ENCODE peak calls at places on chromosome 12, in four cellular contexts. One of them, this sample, is unnamed. For H3K36me3, H3K4me1 and H3K27me3, the result is how much of the 10 kb centered on the place peaks cover.

GRCh38 chr12:11981174-11981733 is 89.5 kb upstream of the BCL2L14 start:
- DNase-seq in MM.1S: peak
- DNase-seq in heart right ventricle: no peak
- DNase-seq in gastrocnemius medialis: no peak
- DNase-seq in this sample: no peak

GRCh38 chr12:12901158-12901791 is 9.9 kb downstream of the GPRC5A start:
- DNase-seq in MM.1S: no peak
- DNase-seq in heart right ventricle: no peak
- DNase-seq in gastrocnemius medialis: peak
- DNase-seq in this sample: peak

GRCh38 chr12:69084816-69085215 is 151.8 kb upstream of the CPM start:
- DNase-seq in MM.1S: no peak
- DNase-seq in heart right ventricle: no peak
- DNase-seq in gastrocnemius medialis: no peak
- DNase-seq in this sample: no peak

GRCh38 chr12:51702582-51702981 is 111.5 kb downstream of the SCN8A start:
- DNase-seq in MM.1S: no peak
- DNase-seq in heart right ventricle: no peak
- DNase-seq in gastrocnemius medialis: no peak
- DNase-seq in this sample: no peak

GRCh38 chr12:12870454-12870853 is 20.9 kb upstream of the GPRC5A start:
- DNase-seq in MM.1S: no peak
- DNase-seq in heart right ventricle: no peak
- DNase-seq in gastrocnemius medialis: no peak
- DNase-seq in this sample: no peak

GRCh38 chr12:12704593-12705230 is 8.7 kb upstream of the GPR19 start:
- DNase-seq in MM.1S: peak
- DNase-seq in heart right ventricle: peak
- DNase-seq in gastrocnemius medialis: no peak
- DNase-seq in this sample: no peak

GRCh38 chr12:123089631-123090353 is 61.1 kb downstream of the PITPNM2 start:
- DNase-seq in MM.1S: no peak
- DNase-seq in heart right ventricle: no peak
- DNase-seq in gastrocnemius medialis: no peak
- DNase-seq in this sample: no peak

GRCh38 chr12:102302553-102302952 is 104.9 kb upstream of the PMCH start:
- DNase-seq in MM.1S: peak
- DNase-seq in heart right ventricle: no peak
- DNase-seq in gastrocnemius medialis: no peak
- DNase-seq in this sample: no peak

GRCh38 chr12:52947738-52948423 is 1.0 kb upstream of the KRT18 start:
- DNase-seq in MM.1S: no peak
- DNase-seq in heart right ventricle: no peak
- DNase-seq in gastrocnemius medialis: no peak
- DNase-seq in this sample: no peak

GRCh38 chr12:29698756-29699155 is 85.0 kb downstream of the TMTC1 start:
- DNase-seq in MM.1S: no peak
- DNase-seq in heart right ventricle: no peak
- DNase-seq in gastrocnemius medialis: no peak
- DNase-seq in this sample: no peak

GRCh38 chr12:98490491-98491453 is 24.6 kb upstream of the TMPO start:
- DNase-seq in MM.1S: peak
- DNase-seq in heart right ventricle: peak
- DNase-seq in gastrocnemius medialis: peak
- DNase-seq in this sample: peak

GRCh38 chr12:109563291-109564284 is 9.7 kb downstream of the MMAB start:
- DNase-seq in MM.1S: no peak
- DNase-seq in heart right ventricle: peak
- DNase-seq in gastrocnemius medialis: no peak
- DNase-seq in this sample: no peak

GRCh38 chr12:107318804-107319535 is 225.6 kb upstream of the CRY1 start:
- DNase-seq in MM.1S: no peak
- DNase-seq in heart right ventricle: no peak
- DNase-seq in gastrocnemius medialis: no peak
- DNase-seq in this sample: no peak

GRCh38 chr12:130649101-130649571 is 67.0 kb downstream of the RIMBP2 start:
- DNase-seq in MM.1S: no peak
- DNase-seq in heart right ventricle: no peak
- DNase-seq in gastrocnemius medialis: no peak
- DNase-seq in this sample: no peak

GRCh38 chr12:6936642-6937480 is 6.8 kb upstream of the RNU7-1 start:
- DNase-seq in MM.1S: no peak
- DNase-seq in heart right ventricle: no peak
- DNase-seq in gastrocnemius medialis: no peak
- DNase-seq in this sample: no peak

GRCh38 chr12:132827763-132828703 is 636 bp downstream of the GOLGA3 start:
- DNase-seq in MM.1S: no peak
- DNase-seq in heart right ventricle: peak
- DNase-seq in gastrocnemius medialis: no peak
- DNase-seq in this sample: no peak

GRCh38 chr12:56590237-56590830 is 39.8 kb downstream of the BAZ2A start:
- DNase-seq in MM.1S: peak
- DNase-seq in heart right ventricle: no peak
- DNase-seq in gastrocnemius medialis: no peak
- DNase-seq in this sample: no peak

GRCh38 chr12:1885605-1886245 is 32.7 kb downstream of the CACNA2D4 start:
- DNase-seq in MM.1S: no peak
- DNase-seq in heart right ventricle: no peak
- DNase-seq in gastrocnemius medialis: no peak
- DNase-seq in this sample: peak

GRCh38 chr12:125072496-125072895 is 7.3 kb downstream of the AACS start:
- DNase-seq in MM.1S: no peak
- DNase-seq in heart right ventricle: no peak
- DNase-seq in gastrocnemius medialis: no peak
- DNase-seq in this sample: no peak

GRCh38 chr12:104536841-104537240 is 80.1 kb downstream of the CHST11 start:
- DNase-seq in MM.1S: no peak
- DNase-seq in heart right ventricle: no peak
- DNase-seq in gastrocnemius medialis: no peak
- DNase-seq in this sample: no peak

GRCh38 chr12:105427883-105428282 is 97.4 kb downstream of the C12orf75 start:
- DNase-seq in MM.1S: no peak
- DNase-seq in heart right ventricle: no peak
- DNase-seq in gastrocnemius medialis: no peak
- DNase-seq in this sample: no peak

GRCh38 chr12:8612629-8613028 is at the start of gene AICDA:
- DNase-seq in MM.1S: no peak
- DNase-seq in heart right ventricle: no peak
- DNase-seq in gastrocnemius medialis: no peak
- DNase-seq in this sample: no peak

GRCh38 chr12:46492471-46493351 is 120.1 kb upstream of the SLC38A2 start:
- DNase-seq in MM.1S: no peak
- DNase-seq in heart right ventricle: no peak
- DNase-seq in gastrocnemius medialis: no peak
- DNase-seq in this sample: no peak

GRCh38 chr12:116958402-116959197 is 47.9 kb downstream of the FBXW8 start:
- DNase-seq in MM.1S: no peak
- DNase-seq in heart right ventricle: peak
- DNase-seq in gastrocnemius medialis: no peak
- DNase-seq in this sample: no peak

GRCh38 chr12:30599631-30600030 is 96.0 kb downstream of the IPO8 start:
- DNase-seq in MM.1S: no peak
- DNase-seq in heart right ventricle: no peak
- DNase-seq in gastrocnemius medialis: no peak
- DNase-seq in this sample: no peak

GRCh38 chr12:125283521-125283920 is 218.3 kb downstream of the AACS start:
- DNase-seq in MM.1S: no peak
- DNase-seq in heart right ventricle: no peak
- DNase-seq in gastrocnemius medialis: no peak
- DNase-seq in this sample: no peak

GRCh38 chr12:111841236-111841749 is 735 bp upstream of the MAPKAPK5 start:
- DNase-seq in MM.1S: no peak
- DNase-seq in heart right ventricle: no peak
- DNase-seq in gastrocnemius medialis: no peak
- DNase-seq in this sample: no peak

GRCh38 chr12:98736352-98737326 is 91.5 kb downstream of the APAF1 start:
- DNase-seq in MM.1S: no peak
- DNase-seq in heart right ventricle: no peak
- DNase-seq in gastrocnemius medialis: no peak
- DNase-seq in this sample: no peak

GRCh38 chr12:99390707-99391106 is 256.8 kb upstream of the GARIN6 start:
- DNase-seq in MM.1S: no peak
- DNase-seq in heart right ventricle: no peak
- DNase-seq in gastrocnemius medialis: no peak
- DNase-seq in this sample: no peak

GRCh38 chr12:89451876-89452275 is 72.7 kb downstream of the GALNT4 start:
- DNase-seq in MM.1S: no peak
- DNase-seq in heart right ventricle: peak
- DNase-seq in gastrocnemius medialis: no peak
- DNase-seq in this sample: peak

GRCh38 chr12:42696424-42697149 is 107.0 kb upstream of the PRICKLE1 start:
- DNase-seq in MM.1S: no peak
- DNase-seq in heart right ventricle: peak
- DNase-seq in gastrocnemius medialis: peak
- DNase-seq in this sample: peak

GRCh38 chr12:65756956-65757511 is 67.2 kb upstream of the HMGA2 start:
- DNase-seq in MM.1S: no peak
- DNase-seq in heart right ventricle: no peak
- DNase-seq in gastrocnemius medialis: no peak
- DNase-seq in this sample: no peak

GRCh38 chr12:34347367-34347766 is 325.1 kb downstream of the ALG10 start:
- DNase-seq in MM.1S: no peak
- DNase-seq in heart right ventricle: no peak
- DNase-seq in gastrocnemius medialis: no peak
- DNase-seq in this sample: no peak

GRCh38 chr12:121417847-121418246 is 17.9 kb downstream of the RNF34 start:
- DNase-seq in MM.1S: no peak
- DNase-seq in heart right ventricle: no peak
- DNase-seq in gastrocnemius medialis: no peak
- DNase-seq in this sample: no peak
- H3K36me3 ChIP-seq in MM.1S: under half
- H3K36me3 ChIP-seq in heart right ventricle: under half
- H3K36me3 ChIP-seq in gastrocnemius medialis: under half
- H3K36me3 ChIP-seq in this sample: half or more

GRCh38 chr12:118377005-118377890 is 893 bp downstream of the SUDS3 start:
- DNase-seq in MM.1S: peak
- DNase-seq in heart right ventricle: peak
- DNase-seq in gastrocnemius medialis: no peak
- DNase-seq in this sample: no peak

GRCh38 chr12:118375348-118375747 is 1.0 kb upstream of the SUDS3 start:
- DNase-seq in MM.1S: no peak
- DNase-seq in heart right ventricle: no peak
- DNase-seq in gastrocnemius medialis: no peak
- DNase-seq in this sample: no peak

GRCh38 chr12:118374909-118375308 is 1.4 kb upstream of the SUDS3 start:
- DNase-seq in MM.1S: no peak
- DNase-seq in heart right ventricle: no peak
- DNase-seq in gastrocnemius medialis: no peak
- DNase-seq in this sample: no peak

GRCh38 chr12:118377891-118378470 is 1.6 kb downstream of the SUDS3 start:
- DNase-seq in MM.1S: peak
- DNase-seq in heart right ventricle: peak
- DNase-seq in gastrocnemius medialis: no peak
- DNase-seq in this sample: peak

DNA sequence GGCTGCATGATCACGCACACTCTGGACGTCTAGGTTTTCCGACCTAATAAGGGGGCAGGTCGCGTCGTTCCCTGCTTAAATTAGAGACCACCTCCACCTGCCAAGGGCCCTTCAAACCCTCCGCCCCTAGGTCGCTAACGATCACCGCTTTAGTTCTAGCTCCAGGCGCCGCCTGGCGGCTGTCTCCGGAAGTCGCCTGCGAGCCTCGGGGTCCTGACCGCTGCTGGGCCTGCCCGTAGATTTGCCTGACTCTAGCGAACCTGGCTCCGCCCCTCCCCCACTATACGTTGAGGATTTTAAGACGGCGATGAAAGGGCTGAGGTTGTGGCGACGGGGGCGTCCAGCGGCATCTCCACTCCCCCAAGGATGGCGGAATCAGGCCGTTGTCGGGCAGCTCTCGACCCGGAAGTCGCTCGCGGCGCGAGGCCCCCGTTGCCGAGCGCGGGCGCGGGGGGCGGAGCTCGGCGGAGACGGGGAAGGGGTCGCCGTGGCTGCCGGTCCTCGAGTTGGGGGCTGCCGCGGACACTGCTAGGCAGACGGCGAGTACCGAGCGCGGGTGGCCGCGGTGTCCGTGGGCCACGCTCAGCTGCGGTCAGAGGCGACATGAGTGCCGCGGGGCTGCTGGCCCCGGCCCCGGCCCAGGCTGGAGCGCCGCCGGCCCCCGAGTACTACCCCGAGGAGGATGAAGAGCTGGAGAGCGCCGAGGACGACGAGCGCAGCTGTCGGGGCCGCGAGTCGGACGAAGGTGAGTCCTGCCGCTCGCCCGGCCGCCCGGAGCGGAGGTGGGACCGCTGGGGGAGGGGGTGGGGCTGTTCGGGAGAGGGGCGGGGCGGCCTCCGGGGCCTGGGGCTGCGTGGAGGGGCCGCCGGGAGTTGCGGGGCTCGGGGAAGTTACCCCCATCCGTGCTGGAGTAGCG is at the start of gene SUDS3:
- DNase-seq in MM.1S: peak
- DNase-seq in heart right ventricle: peak
- DNase-seq in gastrocnemius medialis: peak
- DNase-seq in this sample: peak
- H3K4me1 ChIP-seq in MM.1S: under half
- H3K4me1 ChIP-seq in heart right ventricle: under half
- H3K4me1 ChIP-seq in gastrocnemius medialis: under half
- H3K4me1 ChIP-seq in this sample: half or more

DNA sequence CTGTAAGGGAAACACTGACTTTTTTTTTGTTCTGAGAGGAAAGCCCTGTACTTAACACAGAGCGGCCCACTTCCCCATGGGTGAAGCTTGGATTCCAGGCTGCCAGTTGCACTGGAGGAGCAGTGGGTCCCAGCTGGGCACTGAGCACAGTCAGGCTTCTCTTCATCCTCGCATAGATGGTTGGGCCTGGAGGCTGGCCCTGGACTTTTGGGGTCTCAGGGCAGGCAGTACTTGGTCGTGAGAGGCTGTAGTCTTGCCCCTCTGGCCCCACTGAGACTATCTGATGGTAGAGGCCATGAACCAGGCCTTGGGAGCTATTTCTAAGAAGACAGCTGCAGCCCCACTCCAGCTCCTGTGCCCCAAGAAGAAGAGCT is 6.2 kb upstream of the LHX5 start:
- DNase-seq in MM.1S: no peak
- DNase-seq in heart right ventricle: no peak
- DNase-seq in gastrocnemius medialis: no peak
- DNase-seq in this sample: no peak
- H3K27me3 ChIP-seq in MM.1S: under half
- H3K27me3 ChIP-seq in heart right ventricle: half or more
- H3K27me3 ChIP-seq in gastrocnemius medialis: half or more
- H3K27me3 ChIP-seq in this sample: under half

GRCh38 chr12:54397157-54397556 is 12.6 kb upstream of the ZNF385A start:
- DNase-seq in MM.1S: no peak
- DNase-seq in heart right ventricle: no peak
- DNase-seq in gastrocnemius medialis: no peak
- DNase-seq in this sample: no peak

GRCh38 chr12:54404061-54405004 is 14.7 kb downstream of the ITGA5 start:
- DNase-seq in MM.1S: peak
- DNase-seq in heart right ventricle: no peak
- DNase-seq in gastrocnemius medialis: no peak
- DNase-seq in this sample: no peak

GRCh38 chr12:54398218-54398617 is 13.7 kb upstream of the ZNF385A start:
- DNase-seq in MM.1S: no peak
- DNase-seq in heart right ventricle: no peak
- DNase-seq in gastrocnemius medialis: no peak
- DNase-seq in this sample: no peak

GRCh38 chr12:54398995-54399793 is 14.7 kb upstream of the ZNF385A start:
- DNase-seq in MM.1S: peak
- DNase-seq in heart right ventricle: peak
- DNase-seq in gastrocnemius medialis: no peak
- DNase-seq in this sample: peak

GRCh38 chr12:54401127-54401526 is 16.6 kb upstream of the ZNF385A start:
- DNase-seq in MM.1S: no peak
- DNase-seq in heart right ventricle: no peak
- DNase-seq in gastrocnemius medialis: no peak
- DNase-seq in this sample: no peak
- H3K36me3 ChIP-seq in MM.1S: under half
- H3K36me3 ChIP-seq in heart right ventricle: under half
- H3K36me3 ChIP-seq in gastrocnemius medialis: half or more
- H3K36me3 ChIP-seq in this sample: half or more